ENCODE peak calls at places on chromosomes 3 and 15, in six cellular contexts. O, K, X, A, F and W are unnamed samples.

GRCh38 chr3:37456270-37456708 is 281.9 kb upstream of the LRRFIP2 start:
- DNase-seq in O (no peak), A (no peak), K (no peak), X (no peak), F (peak), W (no peak)

GRCh38 chr3:139288266-139288821 is 55.5 kb upstream of the MRPS22 start:
- DNase-seq in F (peak), O (no peak), X (no peak), A (no peak), K (no peak), W (no peak)

GRCh38 chr3:13420051-13420816 is at the start of gene NUP210:
- DNase-seq in F (peak), K (peak), A (no peak), X (peak), O (peak), W (peak)

GRCh38 chr3:177284383-177284881 is 87.2 kb upstream of the TBL1XR1 start:
- DNase-seq in A (peak), F (peak), O (no peak), X (peak), K (no peak), W (no peak)

GRCh38 chr3:81735334-81735733 is 26.1 kb downstream of the GBE1 start:
- DNase-seq in F (no peak), A (no peak), O (no peak), X (no peak), K (no peak), W (no peak)

GRCh38 chr3:42492508-42493080 is 9.8 kb upstream of the VIPR1 start:
- DNase-seq in X (no peak), A (no peak), O (no peak), F (peak), K (peak), W (no peak)

GRCh38 chr3:71536376-71536965 is 47.1 kb downstream of the FOXP1 start:
- DNase-seq in O (no peak), K (no peak), X (no peak), F (no peak), A (peak), W (no peak)

GRCh38 chr3:49867871-49868321 is 1.8 kb downstream of the CAMKV start:
- DNase-seq in O (no peak), X (no peak), A (peak), F (no peak), K (no peak), W (no peak)

GRCh38 chr3:140953028-140953960 is 11.7 kb downstream of the SLC25A36 start:
- DNase-seq in O (no peak), A (peak), X (no peak), K (no peak), F (no peak), W (no peak)

GRCh38 chr3:53823026-53823955 is 22.9 kb downstream of the CHDH start:
- DNase-seq in F (no peak), O (no peak), K (no peak), X (no peak), A (no peak), W (no peak)
- TF ChIP-seq CTCF in F (no peak), O (no peak), K (no peak), X (peak), A (no peak), W (no peak)

DNA sequence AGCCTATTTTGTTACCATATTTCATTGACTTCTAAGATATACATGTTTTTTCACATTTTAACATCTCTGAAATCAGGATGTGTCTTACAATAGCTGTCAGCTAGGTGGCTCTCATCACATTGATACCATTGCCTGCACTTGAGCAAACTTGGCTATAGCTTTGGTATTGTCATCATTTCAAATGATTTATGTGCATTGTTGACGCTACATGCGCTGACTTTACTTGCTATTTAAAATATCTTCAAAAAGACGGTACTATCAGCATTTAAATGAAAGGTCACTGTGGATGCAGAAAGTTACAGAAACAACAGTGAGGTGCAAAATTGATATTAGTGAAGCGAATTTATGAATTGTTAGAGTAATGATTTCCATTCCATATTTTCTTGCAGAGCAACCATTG is 54.0 kb upstream of the ABHD2 start:
- DNase-seq in F (no peak), O (no peak), X (no peak), K (no peak), A (peak), W (no peak)
- TF ChIP-seq CTCF in F (peak), O (no peak), X (peak), K (no peak), A (peak), W (no peak)

GRCh38 chr15:37880835-37881153 is 53.6 kb upstream of the TMCO5A start:
- DNase-seq in A (no peak), K (no peak), O (no peak), F (no peak), X (no peak), W (no peak)
- TF ChIP-seq CTCF in A (no peak), K (no peak), O (no peak), F (no peak), X (no peak), W (no peak)

GRCh38 chr3:57582470-57583168 is 14.5 kb downstream of the ARF4 start:
- DNase-seq in A (no peak), X (no peak), K (no peak), O (no peak), F (no peak), W (no peak)
- TF ChIP-seq CTCF in A (no peak), X (peak), K (no peak), O (no peak), F (peak), W (peak)

GRCh38 chr3:11007534-11007933 is 15.0 kb downstream of the SLC6A1 start:
- DNase-seq in X (peak), F (no peak), O (no peak), K (no peak), A (no peak), W (no peak)
- TF ChIP-seq CTCF in X (peak), F (no peak), O (no peak), K (no peak), A (no peak), W (no peak)

DNA sequence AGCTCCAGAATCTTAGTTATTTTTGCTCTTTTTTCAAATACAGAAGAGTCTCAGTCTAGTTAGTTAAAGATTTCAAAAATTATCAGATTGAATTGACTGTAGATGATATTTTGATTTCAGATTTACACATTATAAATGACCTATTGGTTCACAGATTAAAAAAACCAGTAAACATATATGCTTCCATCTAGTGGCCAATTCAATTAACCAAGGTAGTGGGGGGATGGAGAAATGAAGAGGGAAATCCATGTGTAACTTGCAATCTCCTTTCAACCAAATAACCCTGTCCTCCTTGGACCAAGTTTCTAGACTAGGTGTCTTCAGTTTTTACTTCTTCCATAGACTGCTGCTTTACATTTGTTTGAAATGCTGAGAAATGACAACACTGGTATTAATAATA is 789.8 kb downstream of the ROBO1 start:
- DNase-seq in F (no peak), O (no peak), A (peak), X (no peak), K (no peak), W (no peak)
- TF ChIP-seq CTCF in F (no peak), O (no peak), A (peak), X (peak), K (no peak), W (no peak)